ENCODE peak calls at places on chromosome 4, in four cellular contexts. J, F, N and L are unnamed samples.

GRCh38 chr4:6730603-6731300 is 14.8 kb downstream of the BLOC1S4 start:
- DNase-seq in N (no peak), F (no peak), J (no peak), L (no peak)

GRCh38 chr4:48594185-48594584 is 104.1 kb downstream of the ZAR1 start:
- DNase-seq in J (no peak), N (peak; percentile 73), F (no peak), L (no peak)

GRCh38 chr4:189500970-189501369 is 439.7 kb upstream of the FRG1 start:
- DNase-seq in F (no peak), J (no peak), N (no peak), L (no peak)

GRCh38 chr4:52931238-52931637 is 69.1 kb downstream of the RASL11B start:
- DNase-seq in F (no peak), N (no peak), J (no peak), L (no peak)

GRCh38 chr4:93839704-93840103 is 11.2 kb downstream of the ATOH1 start:
- DNase-seq in N (no peak), F (no peak), J (no peak), L (no peak)

GRCh38 chr4:79823148-79823763 is 249.8 kb downstream of the ANTXR2 start:
- DNase-seq in N (no peak), J (no peak), F (peak; percentile 20), L (no peak)

GRCh38 chr4:113444386-113444785 is 317.2 kb downstream of the CAMK2D start:
- DNase-seq in N (peak; percentile 70), J (no peak), F (no peak), L (peak; percentile 15)

GRCh38 chr4:82569076-82569475 is 7.3 kb upstream of the TMEM150C start:
- DNase-seq in N (no peak), J (no peak), F (no peak), L (no peak)

GRCh38 chr4:108042927-108043326 is 53.2 kb downstream of the HADH start:
- DNase-seq in F (no peak), J (no peak), N (no peak), L (no peak)

GRCh38 chr4:11614426-11614825 is 185.7 kb upstream of the HS3ST1 start:
- DNase-seq in F (no peak), J (no peak), N (peak; percentile 52), L (peak; percentile 2)

GRCh38 chr4:109803924-109804571 is 2.2 kb upstream of the CFI start:
- DNase-seq in J (no peak), N (peak; percentile 59), F (no peak), L (peak; percentile 62)

GRCh38 chr4:77797239-77797638 is 21.9 kb downstream of the CNOT6L start:
- DNase-seq in J (no peak), F (no peak), N (peak; percentile 76), L (no peak)

GRCh38 chr4:84502955-84503373 is 3.9 kb upstream of the NKX6-1 start:
- DNase-seq in F (no peak), J (no peak), N (no peak), L (no peak)

GRCh38 chr4:78766026-78766425 is 10.1 kb upstream of the BMP2K start:
- DNase-seq in F (no peak), N (no peak), J (no peak), L (no peak)

GRCh38 chr4:55733874-55734437 is 85.6 kb upstream of the EXOC1L start:
- DNase-seq in J (no peak), N (peak; percentile 82), F (peak; percentile 18), L (peak; percentile 71)